ENCODE peak calls at places on chromosomes 4 and X, in four cellular contexts. D is heart left ventricle; U is ecto neural progenitor cell; S is stimulated activated CD4-positive, alpha-beta T cell treated with anti-CD3 and anti-CD28 coated beads, Interleukin-2, amount 100 ng/mL, for 48 hours. X is an unnamed sample.

GRCh38 chr4:139188648-139189416 is 11.8 kb upstream of the ELF2 start:
- DNase-seq in D (no peak), S (no peak), U (no peak), X (no peak)

GRCh38 chr4:45939056-45939455 is 184.8 kb downstream of the GABRG1 start:
- DNase-seq in S (no peak), U (no peak), D (no peak), X (no peak)

GRCh38 chrX:42585842-42586621 is 191.9 kb downstream of the PPP1R2C start:
- DNase-seq in D (no peak), U (no peak), S (no peak), X (no peak)

GRCh38 chr4:7831330-7831729 is 108.3 kb downstream of the AFAP1 start:
- DNase-seq in D (peak), S (peak), U (no peak), X (no peak)

GRCh38 chr4:141912831-141913230 is 276.4 kb downstream of the IL15 start:
- DNase-seq in D (no peak), S (no peak), U (no peak), X (no peak)

GRCh38 chrX:140767646-140768045 is 58.1 kb downstream of the LINC00632 start:
- DNase-seq in U (no peak), D (no peak), S (no peak), X (no peak)

GRCh38 chr4:144734522-144734921 is 88.6 kb downstream of the HHIP start:
- DNase-seq in D (no peak), S (no peak), U (no peak), X (no peak)

GRCh38 chrX:40877869-40878268 is 142.5 kb upstream of the MED14 start:
- DNase-seq in D (no peak), U (no peak), S (no peak), X (no peak)

GRCh38 chrX:150977411-150978162 is 5.5 kb upstream of the HMGB3 start:
- DNase-seq in U (no peak), D (no peak), S (no peak), X (no peak)

GRCh38 chr4:82268050-82268825 is 105.6 kb downstream of the HNRNPD start:
- DNase-seq in D (peak), S (no peak), U (peak), X (peak)

GRCh38 chrX:153582896-153583295 is 16.0 kb downstream of the CCNQ start:
- DNase-seq in D (peak), U (no peak), S (peak), X (peak)

GRCh38 chr4:1792832-1793495 is at the start of gene FGFR3:
- DNase-seq in S (peak), D (peak), U (peak), X (no peak)

GRCh38 chr4:134282680-134283079 is 81.1 kb upstream of the PABPC4L start:
- DNase-seq in D (no peak), U (no peak), S (no peak), X (no peak)

X was measured in KG1.